ENCODE peak calls at places on chromosome 5, in eight cellular contexts. K, X, A, F, U, E, T and B are unnamed samples.

GRCh38 chr5:14810941-14811573 is 60.5 kb downstream of the ANKH start:
- DNase-seq in K (no peak), X (no peak), A (no peak), F (no peak), U (no peak), E (no peak), T (no peak), B (no peak)

GRCh38 chr5:105688227-105688807 is 1982.4 kb downstream of the EFNA5 start:
- DNase-seq in K (no peak), X (peak), A (no peak), F (no peak), U (no peak), E (no peak), T (no peak), B (no peak)

GRCh38 chr5:1755321-1755949 is 44.2 kb downstream of the MRPL36 start:
- DNase-seq in K (no peak), X (no peak), A (no peak), F (no peak), U (no peak), E (no peak), T (no peak), B (no peak)

GRCh38 chr5:176789873-176790615 is 20.3 kb upstream of the UNC5A start:
- DNase-seq in K (no peak), X (no peak), A (no peak), F (peak), U (no peak), E (peak), T (no peak), B (no peak)

GRCh38 chr5:134590992-134591659 is 41.5 kb downstream of the SAR1B start:
- DNase-seq in K (no peak), X (no peak), A (no peak), F (no peak), U (no peak), E (peak), T (no peak), B (peak)

GRCh38 chr5:140881889-140882590 is at the start of gene PCDHA13:
- DNase-seq in K (no peak), X (no peak), A (no peak), F (no peak), U (no peak), E (peak), T (no peak), B (no peak)

GRCh38 chr5:41263335-41263734 is 50.0 kb upstream of the C6 start:
- DNase-seq in K (no peak), X (no peak), A (no peak), F (no peak), U (no peak), E (no peak), T (no peak), B (no peak)

GRCh38 chr5:122081541-122081940 is 3.5 kb upstream of the LOX start:
- DNase-seq in K (no peak), X (peak), A (no peak), F (no peak), U (no peak), E (no peak), T (no peak), B (no peak)

GRCh38 chr5:38207343-38207742 is 51.0 kb upstream of the EGFLAM start:
- DNase-seq in K (no peak), X (no peak), A (no peak), F (no peak), U (no peak), E (peak), T (no peak), B (peak)

GRCh38 chr5:152466079-152466745 is 61.1 kb upstream of the NMUR2 start:
- DNase-seq in K (no peak), X (no peak), A (no peak), F (no peak), U (no peak), E (no peak), T (no peak), B (no peak)

GRCh38 chr5:148833925-148834324 is 7.5 kb downstream of the ADRB2 start:
- DNase-seq in K (no peak), X (no peak), A (no peak), F (no peak), U (no peak), E (no peak), T (no peak), B (no peak)

GRCh38 chr5:4989121-4989520 is 151.0 kb upstream of the ADAMTS16 start:
- DNase-seq in K (no peak), X (no peak), A (no peak), F (no peak), U (no peak), E (no peak), T (no peak), B (no peak)

GRCh38 chr5:150583541-150584225 is 56.8 kb upstream of the SYNPO start:
- DNase-seq in K (no peak), X (no peak), A (no peak), F (no peak), U (no peak), E (no peak), T (no peak), B (no peak)

GRCh38 chr5:124252094-124252750 is 494.2 kb downstream of the ZNF608 start:
- DNase-seq in K (no peak), X (no peak), A (no peak), F (no peak), U (no peak), E (no peak), T (no peak), B (no peak)

GRCh38 chr5:181234455-181235306 is 9.0 kb downstream of the RACK1 start:
- DNase-seq in K (no peak), X (no peak), A (no peak), F (peak), U (no peak), E (no peak), T (no peak), B (no peak)

GRCh38 chr5:73619606-73620334 is 6.2 kb upstream of the ARHGEF28 start:
- DNase-seq in K (no peak), X (peak), A (no peak), F (peak), U (no peak), E (no peak), T (no peak), B (no peak)

GRCh38 chr5:72815580-72816296 is 723 bp upstream of the TNPO1 start:
- DNase-seq in K (no peak), X (no peak), A (peak), F (no peak), U (no peak), E (peak), T (no peak), B (no peak)

GRCh38 chr5:52853573-52854163 is 66.0 kb downstream of the ITGA1 start:
- DNase-seq in K (no peak), X (no peak), A (no peak), F (peak), U (no peak), E (no peak), T (no peak), B (no peak)

GRCh38 chr5:176916337-176916736 is 17.2 kb upstream of the HK3 start:
- DNase-seq in K (no peak), X (peak), A (no peak), F (no peak), U (no peak), E (no peak), T (no peak), B (no peak)

GRCh38 chr5:8461543-8461942 is 592.6 kb downstream of the MTRR start:
- DNase-seq in K (no peak), X (peak), A (no peak), F (no peak), U (no peak), E (no peak), T (no peak), B (no peak)

GRCh38 chr5:141507387-141508091 is 18.7 kb downstream of the PCDHGC5 start:
- DNase-seq in K (no peak), X (no peak), A (no peak), F (peak), U (no peak), E (no peak), T (no peak), B (no peak)

GRCh38 chr5:81283976-81284375 is 17.4 kb upstream of the ZCCHC9 start:
- DNase-seq in K (no peak), X (no peak), A (no peak), F (no peak), U (no peak), E (no peak), T (no peak), B (no peak)

GRCh38 chr5:172044631-172045314 is 38.3 kb upstream of the FBXW11 start:
- DNase-seq in K (no peak), X (no peak), A (no peak), F (no peak), U (no peak), E (no peak), T (no peak), B (no peak)

GRCh38 chr5:59036274-59036961 is 453.5 kb downstream of the RAB3C start:
- DNase-seq in K (peak), X (no peak), A (peak), F (peak), U (no peak), E (peak), T (peak), B (peak)

GRCh38 chr5:33362915-33363314 is 77.8 kb upstream of the TARS1 start:
- DNase-seq in K (no peak), X (no peak), A (no peak), F (peak), U (no peak), E (no peak), T (no peak), B (no peak)

GRCh38 chr5:2686725-2687124 is 64.8 kb downstream of the IRX2 start:
- DNase-seq in K (no peak), X (no peak), A (no peak), F (no peak), U (no peak), E (peak), T (no peak), B (no peak)

GRCh38 chr5:81517462-81517861 is 123.5 kb upstream of the ACOT12 start:
- DNase-seq in K (peak), X (no peak), A (no peak), F (peak), U (no peak), E (peak), T (no peak), B (no peak)

GRCh38 chr5:127878174-127878750 is 175.1 kb downstream of the CCDC192 start:
- DNase-seq in K (peak), X (peak), A (no peak), F (peak), U (no peak), E (peak), T (no peak), B (peak)

GRCh38 chr5:56534102-56534501 is 281.2 kb upstream of the MAP3K1 start:
- DNase-seq in K (no peak), X (no peak), A (no peak), F (no peak), U (no peak), E (peak), T (no peak), B (peak)